ENCODE peak calls at places on chromosomes 2 and 18, in nine cellular contexts. G, Z, M, S, C, A, U, V and J are unnamed samples.

GRCh38 chr2:66185497-66186034 is 249.4 kb upstream of the MEIS1 start:
- DNase-seq in G (no peak), Z (no peak), M (no peak), S (no peak), C (no peak), A (no peak), U (no peak), V (no peak), J (no peak)

GRCh38 chr18:42473611-42474010 is 518.6 kb downstream of the PIK3C3 start:
- DNase-seq in G (no peak), Z (no peak), M (no peak), S (no peak), C (no peak), A (no peak), U (no peak), V (no peak), J (no peak)

GRCh38 chr2:195477996-195478382 is 179.0 kb upstream of the SLC39A10 start:
- DNase-seq in G (no peak), Z (no peak), M (no peak), S (no peak), C (no peak), A (no peak), U (no peak), V (no peak), J (no peak)

GRCh38 chr2:232761301-232761907 is 15.0 kb downstream of the KCNJ13 start:
- DNase-seq in G (peak; percentile 57), Z (peak; percentile 39), M (no peak), S (no peak), C (no peak), A (peak; percentile 66), U (peak; percentile 60), V (no peak), J (no peak)

GRCh38 chr2:107132141-107132540 is 246.2 kb upstream of the ST6GAL2 start:
- DNase-seq in G (no peak), Z (no peak), M (no peak), S (no peak), C (no peak), A (no peak), U (no peak), V (no peak), J (no peak)

GRCh38 chr2:219002395-219003266 is 9.4 kb upstream of the CRYBA2 start:
- DNase-seq in G (peak; percentile 89), Z (peak; percentile 40), M (no peak), S (peak; percentile 86), C (no peak), A (peak; percentile 74), U (peak; percentile 84), V (no peak), J (no peak)

GRCh38 chr2:234802845-234803171 is 149.0 kb upstream of the SH3BP4 start:
- DNase-seq in G (no peak), Z (no peak), M (no peak), S (no peak), C (no peak), A (no peak), U (no peak), V (no peak), J (no peak)

GRCh38 chr2:111667542-111668273 is 216.3 kb downstream of the ANAPC1 start:
- DNase-seq in G (peak; percentile 66), Z (peak; percentile 60), M (no peak), S (peak; percentile 14), C (peak; percentile 50), A (peak; percentile 68), U (no peak), V (peak; percentile 26), J (no peak)

GRCh38 chr18:12391487-12392136 is 14.6 kb upstream of the AFG3L2 start:
- DNase-seq in G (peak; percentile 86), Z (peak; percentile 48), M (no peak), S (peak; percentile 33), C (peak; percentile 53), A (peak; percentile 77), U (peak; percentile 78), V (peak; percentile 60), J (peak; percentile 56)

GRCh38 chr2:224145751-224146355 is 106.8 kb upstream of the SERPINE2 start:
- DNase-seq in G (peak; percentile 67), Z (peak; percentile 84), M (no peak), S (no peak), C (peak; percentile 44), A (peak; percentile 79), U (peak; percentile 76), V (peak; percentile 17), J (peak; percentile 16)

GRCh38 chr2:30193104-30193681 is 38.1 kb upstream of the LBH start:
- DNase-seq in G (peak; percentile 28), Z (no peak), M (no peak), S (no peak), C (no peak), A (no peak), U (no peak), V (no peak), J (no peak)

GRCh38 chr2:166081131-166081632 is 46.6 kb downstream of the SCN1A start:
- DNase-seq in G (no peak), Z (no peak), M (no peak), S (no peak), C (no peak), A (no peak), U (no peak), V (no peak), J (no peak)

GRCh38 chr18:8750954-8751415 is 45.6 kb downstream of the MTCL1 start:
- DNase-seq in G (peak; percentile 60), Z (no peak), M (no peak), S (no peak), C (no peak), A (no peak), U (no peak), V (no peak), J (no peak)

DNA sequence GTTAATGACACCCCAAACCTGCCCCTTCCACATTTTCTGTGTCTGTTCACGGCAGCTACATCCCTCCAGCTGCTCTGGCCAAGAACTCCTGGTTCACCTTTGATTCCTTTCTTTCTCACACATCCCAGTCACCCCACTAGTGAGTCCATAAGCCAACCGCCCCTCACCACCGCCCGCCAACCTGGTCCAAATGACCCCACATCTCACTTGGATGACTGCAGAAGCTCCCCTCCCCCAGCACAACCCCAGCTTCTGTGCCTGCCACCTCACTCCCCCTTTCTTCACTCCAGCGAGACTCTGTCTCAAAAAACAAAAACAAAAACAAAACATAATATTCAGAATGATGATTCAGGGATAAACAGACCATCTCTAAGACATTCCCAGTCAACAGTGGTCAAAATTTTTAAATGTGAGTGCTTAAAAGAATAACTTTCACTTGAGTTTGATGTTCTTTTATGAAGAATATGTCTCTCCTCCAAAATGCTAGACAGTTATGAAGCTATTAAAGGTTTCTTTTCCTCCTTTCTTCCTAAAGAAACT is 3.2 kb downstream of the CYS1 start:
- DNase-seq in G (peak; percentile 6), Z (no peak), M (no peak), S (no peak), C (no peak), A (no peak), U (no peak), V (no peak), J (no peak)
- H3K27me3 ChIP-seq in G (peaks cover 57% of the 10 kb centered on the region), Z (peaks cover 11% of the 10 kb centered on the region), M (no peaks in the 10 kb centered on the region), S (no peaks in the 10 kb centered on the region), C (peaks cover 8% of the 10 kb centered on the region), A (peaks cover 56% of the 10 kb centered on the region), U (no peaks in the 10 kb centered on the region), V (no peaks in the 10 kb centered on the region), J (no peaks in the 10 kb centered on the region)

GRCh38 chr18:62720766-62721613 is 5.6 kb downstream of the PHLPP1 start:
- DNase-seq in G (no peak), Z (no peak), M (no peak), S (no peak), C (no peak), A (no peak), U (no peak), V (no peak), J (no peak)
- H3K4me1 ChIP-seq in G (peaks cover 11% of the 10 kb centered on the region), Z (peaks cover 5% of the 10 kb centered on the region), M (peaks cover 64% of the 10 kb centered on the region), S (peaks cover 22% of the 10 kb centered on the region), C (peaks cover 68% of the 10 kb centered on the region), A (peaks cover 15% of the 10 kb centered on the region), U (no peaks in the 10 kb centered on the region), V (no peaks in the 10 kb centered on the region), J (peaks cover 32% of the 10 kb centered on the region)

GRCh38 chr2:98727369-98727749 is 3.6 kb downstream of the MGAT4A start:
- DNase-seq in G (no peak), Z (no peak), M (no peak), S (no peak), C (peak; percentile 30), A (no peak), U (no peak), V (peak; percentile 57), J (no peak)

GRCh38 chr2:98726172-98726725 is 4.7 kb downstream of the MGAT4A start:
- DNase-seq in G (no peak), Z (no peak), M (no peak), S (no peak), C (no peak), A (no peak), U (no peak), V (no peak), J (no peak)

GRCh38 chr2:98727758-98728718 is 2.9 kb downstream of the MGAT4A start:
- DNase-seq in G (no peak), Z (no peak), M (no peak), S (no peak), C (no peak), A (no peak), U (no peak), V (no peak), J (no peak)

GRCh38 chr2:98729652-98730051 is 1.3 kb downstream of the MGAT4A start:
- DNase-seq in G (no peak), Z (no peak), M (no peak), S (no peak), C (no peak), A (peak; percentile 17), U (no peak), V (no peak), J (no peak)

DNA sequence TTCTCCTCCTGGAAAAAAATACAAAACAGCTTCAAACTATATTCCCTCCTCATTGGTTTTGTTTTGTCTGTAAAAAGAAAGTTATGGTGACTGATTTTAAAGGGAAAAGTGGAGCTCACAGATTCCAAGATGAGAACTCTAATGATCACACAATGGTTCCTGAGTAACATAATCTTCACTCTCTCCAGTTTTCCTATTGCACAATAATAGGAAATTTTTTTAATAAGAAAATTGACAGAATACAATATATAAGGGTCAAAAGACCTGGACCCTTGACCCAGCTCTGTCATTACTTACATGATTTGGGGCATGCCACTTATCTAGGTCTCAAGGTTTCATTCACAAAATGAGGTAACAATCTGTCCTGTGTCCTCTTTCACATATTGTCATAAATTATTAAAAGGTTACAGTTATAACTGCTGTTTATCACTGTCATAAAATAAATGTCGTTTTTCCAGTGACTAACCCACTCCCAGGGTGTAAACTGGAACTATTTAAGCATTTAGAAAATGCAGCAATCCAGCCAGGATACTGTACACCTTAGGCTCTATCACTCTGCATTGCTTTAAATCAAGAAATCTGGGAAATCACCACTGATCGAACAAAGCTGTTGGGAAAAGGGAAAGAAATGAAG is 4.1 kb downstream of the MGAT4A start:
- DNase-seq in G (no peak), Z (no peak), M (no peak), S (no peak), C (no peak), A (no peak), U (no peak), V (no peak), J (no peak)
- H3K27ac ChIP-seq in G (no peak overlapping the region), Z (no peak overlapping the region), M (no peak overlapping the region), S (peak overlapping the region; percentile 56), C (peak overlapping the region; percentile 56), A (no peak overlapping the region), U (peak overlapping the region; percentile 96), V (peak overlapping the region; percentile 86), J (no peak overlapping the region)

DNA sequence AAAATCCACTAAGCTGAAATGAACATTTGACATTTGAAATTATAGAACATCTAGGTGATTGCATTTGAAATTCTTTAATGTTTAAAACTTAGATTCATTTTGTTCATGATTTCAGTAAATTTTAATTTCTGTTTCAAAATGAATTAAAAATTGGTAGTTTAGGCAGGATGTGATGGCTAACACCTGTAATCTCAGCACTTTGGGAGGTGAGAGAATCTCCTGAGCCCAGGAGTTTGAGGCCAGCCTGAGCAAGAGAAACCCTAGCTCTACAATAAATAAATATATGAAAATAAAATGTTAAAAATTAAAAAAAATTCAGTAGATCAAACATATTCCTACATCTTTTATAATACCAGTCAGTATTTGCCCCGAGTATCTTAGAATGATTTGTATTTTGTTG is 217.0 kb downstream of the CD226 start:
- DNase-seq in G (no peak), Z (no peak), M (no peak), S (no peak), C (no peak), A (no peak), U (no peak), V (no peak), J (no peak)
- H3K27me3 ChIP-seq in G (no peaks in the 10 kb centered on the region), Z (no peaks in the 10 kb centered on the region), M (no peaks in the 10 kb centered on the region), S (no peaks in the 10 kb centered on the region), C (no peaks in the 10 kb centered on the region), A (no peaks in the 10 kb centered on the region), U (no peaks in the 10 kb centered on the region), V (no peaks in the 10 kb centered on the region), J (no peaks in the 10 kb centered on the region)